ENCODE peak calls at places on chromosomes 12 and 14, in seven cellular contexts. A is vagina, M is GM23338, J is OCI-LY7, I is body of pancreas, D is RWPE1, Z is upper lobe of right lung. T is an unnamed sample.

GRCh38 chr14:104138098-104138890 is at the start of gene KIF26A:
- DNase-seq in A (no peak), M (peak), J (no peak), I (no peak), D (peak), Z (peak), T (no peak)

GRCh38 chr14:53409974-53410373 is 256.9 kb upstream of the DDHD1 start:
- DNase-seq in A (no peak), M (no peak), J (no peak), I (no peak), D (no peak), Z (no peak), T (no peak)

GRCh38 chr12:19739195-19739776 is 300.0 kb downstream of the AEBP2 start:
- DNase-seq in A (no peak), M (peak), J (peak), I (peak), D (peak), Z (no peak), T (peak)

GRCh38 chr12:52207895-52208294 is 16.1 kb upstream of the KRT80 start:
- DNase-seq in A (no peak), M (no peak), J (no peak), I (peak), D (no peak), Z (peak), T (no peak)

GRCh38 chr12:25121916-25122315 is 73.0 kb downstream of the DNAI7 start:
- DNase-seq in A (no peak), M (no peak), J (no peak), I (no peak), D (no peak), Z (no peak), T (no peak)

GRCh38 chr14:50862171-50862570 is 9.7 kb upstream of the ABHD12B start:
- DNase-seq in A (no peak), M (no peak), J (no peak), I (no peak), D (no peak), Z (no peak), T (no peak)

GRCh38 chr12:58268080-58268479 is 326.7 kb downstream of the ATP23 start:
- DNase-seq in A (no peak), M (no peak), J (no peak), I (no peak), D (no peak), Z (no peak), T (no peak)

GRCh38 chr14:96164861-96165490 is 39.7 kb upstream of the BDKRB2 start:
- DNase-seq in A (peak), M (no peak), J (no peak), I (no peak), D (no peak), Z (no peak), T (no peak)

GRCh38 chr12:53805801-53806200 is 54.0 kb upstream of the CISTR start:
- DNase-seq in A (no peak), M (no peak), J (no peak), I (no peak), D (no peak), Z (no peak), T (no peak)

GRCh38 chr12:78878866-78879265 is 14.3 kb downstream of the SYT1 start:
- DNase-seq in A (no peak), M (no peak), J (no peak), I (no peak), D (no peak), Z (no peak), T (no peak)

GRCh38 chr14:54686219-54686870 is 119.4 kb downstream of the SAMD4A start:
- DNase-seq in A (no peak), M (no peak), J (no peak), I (no peak), D (no peak), Z (no peak), T (peak)

GRCh38 chr12:13811061-13811460 is 170.3 kb downstream of the GRIN2B start:
- DNase-seq in A (no peak), M (no peak), J (no peak), I (no peak), D (peak), Z (no peak), T (no peak)

GRCh38 chr12:81468206-81468605 is 290.9 kb downstream of the PPFIA2 start:
- DNase-seq in A (no peak), M (no peak), J (no peak), I (no peak), D (no peak), Z (no peak), T (no peak)

GRCh38 chr12:8644345-8645248 is 18.0 kb downstream of the MFAP5 start:
- DNase-seq in A (no peak), M (no peak), J (peak), I (no peak), D (no peak), Z (no peak), T (no peak)

GRCh38 chr12:131097247-131098177 is 143.8 kb downstream of the ADGRD1 start:
- DNase-seq in A (no peak), M (no peak), J (no peak), I (no peak), D (no peak), Z (peak), T (no peak)

GRCh38 chr12:115710104-115710564 is 567.4 kb downstream of the MED13L start:
- DNase-seq in A (no peak), M (no peak), J (no peak), I (peak), D (peak), Z (no peak), T (peak)

GRCh38 chr12:76391461-76391860 is 43.2 kb upstream of the BBS10 start:
- DNase-seq in A (no peak), M (no peak), J (no peak), I (no peak), D (peak), Z (no peak), T (no peak)

GRCh38 chr14:68819260-68819691 is 26.4 kb upstream of the ZFP36L1 start:
- DNase-seq in A (no peak), M (peak), J (no peak), I (no peak), D (peak), Z (no peak), T (no peak)

GRCh38 chr14:106163316-106163715 is 636.9 kb downstream of the TMEM121 start:
- DNase-seq in A (no peak), M (no peak), J (no peak), I (no peak), D (no peak), Z (no peak), T (no peak)

GRCh38 chr14:106166232-106166631 is 639.8 kb downstream of the TMEM121 start:
- DNase-seq in A (no peak), M (no peak), J (no peak), I (no peak), D (no peak), Z (no peak), T (no peak)

GRCh38 chr14:106166650-106167204 is 640.3 kb downstream of the TMEM121 start:
- DNase-seq in A (no peak), M (no peak), J (no peak), I (no peak), D (no peak), Z (no peak), T (no peak)
- TF ChIP-seq CTCF in A (no peak), M (no peak), J (no peak), I (no peak), D (no peak), Z (no peak), T (no peak)

DNA sequence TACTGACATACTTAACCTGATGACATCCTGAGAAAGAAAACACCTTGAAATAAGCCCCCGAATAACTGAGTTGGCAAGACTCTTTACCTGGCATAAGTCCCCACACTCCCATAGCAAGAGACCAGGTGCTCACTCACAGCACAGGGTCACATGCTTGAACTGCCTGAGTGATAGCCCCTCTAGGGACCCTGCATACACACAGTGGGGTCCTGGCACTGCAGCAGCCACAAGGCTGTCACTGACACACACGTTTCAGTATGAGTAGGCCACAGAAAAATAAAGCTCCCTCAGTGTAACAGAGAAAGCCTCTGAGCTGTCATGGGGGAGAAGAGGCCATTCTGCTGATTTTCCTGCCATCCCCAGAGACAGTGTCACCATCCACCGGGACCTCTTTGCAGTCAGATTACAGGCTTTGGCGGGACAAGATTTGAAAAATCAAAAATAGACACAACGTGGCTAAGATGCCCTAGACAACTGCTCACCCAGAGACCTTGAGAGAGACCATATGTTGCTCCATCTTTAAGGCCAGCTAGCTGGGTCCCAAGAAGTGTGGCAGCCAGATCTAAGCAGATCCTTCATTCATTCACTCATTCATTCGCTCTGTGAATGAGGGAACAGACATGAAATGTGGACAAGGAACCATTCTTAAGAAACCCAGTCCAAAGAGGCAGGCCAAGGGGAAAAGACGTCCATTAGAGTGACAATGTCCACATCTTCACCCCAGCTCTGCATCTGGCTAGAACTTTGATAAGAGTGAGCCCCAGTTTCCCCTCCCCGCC is 1.6 kb downstream of the SCARB1 start:
- DNase-seq in A (no peak), M (no peak), J (peak), I (no peak), D (no peak), Z (no peak), T (no peak)
- TF ChIP-seq CTCF in A (no peak), M (no peak), J (no peak), I (no peak), D (no peak), Z (no peak), T (no peak)

GRCh38 chr14:37792124-37792523 is 196.7 kb downstream of the TTC6 start:
- DNase-seq in A (no peak), M (no peak), J (no peak), I (no peak), D (no peak), Z (no peak), T (no peak)
- TF ChIP-seq CTCF in A (no peak), M (no peak), J (no peak), I (no peak), D (no peak), Z (no peak), T (no peak)

GRCh38 chr14:47678993-47679392 is 3.6 kb upstream of the MDGA2 start:
- DNase-seq in A (no peak), M (peak), J (no peak), I (no peak), D (no peak), Z (no peak), T (no peak)
- TF ChIP-seq CTCF in A (no peak), M (peak), J (no peak), I (no peak), D (no peak), Z (no peak), T (no peak)

DNA sequence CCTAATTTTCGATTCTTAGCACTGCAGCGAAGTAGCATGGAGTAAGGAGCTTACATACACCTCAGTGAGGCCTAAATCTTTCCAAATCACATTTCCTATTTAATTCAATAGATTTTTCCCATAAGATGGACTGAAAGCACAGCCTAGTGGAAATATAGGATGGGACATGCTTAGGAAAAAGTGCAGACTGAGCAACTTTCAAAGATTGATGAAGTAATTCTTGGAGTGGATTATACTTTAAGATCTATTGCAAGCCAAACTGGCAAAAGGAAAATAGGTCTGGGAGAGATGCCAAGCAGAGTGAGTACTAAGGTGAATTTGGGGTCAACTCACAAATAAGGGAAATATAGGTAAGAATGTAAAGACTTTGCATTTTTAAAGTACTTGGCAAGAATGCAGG is 170.3 kb upstream of the FOXG1 start:
- DNase-seq in A (no peak), M (no peak), J (no peak), I (no peak), D (peak), Z (no peak), T (no peak)
- TF ChIP-seq CTCF in A (no peak), M (no peak), J (no peak), I (no peak), D (no peak), Z (no peak), T (no peak)

DNA sequence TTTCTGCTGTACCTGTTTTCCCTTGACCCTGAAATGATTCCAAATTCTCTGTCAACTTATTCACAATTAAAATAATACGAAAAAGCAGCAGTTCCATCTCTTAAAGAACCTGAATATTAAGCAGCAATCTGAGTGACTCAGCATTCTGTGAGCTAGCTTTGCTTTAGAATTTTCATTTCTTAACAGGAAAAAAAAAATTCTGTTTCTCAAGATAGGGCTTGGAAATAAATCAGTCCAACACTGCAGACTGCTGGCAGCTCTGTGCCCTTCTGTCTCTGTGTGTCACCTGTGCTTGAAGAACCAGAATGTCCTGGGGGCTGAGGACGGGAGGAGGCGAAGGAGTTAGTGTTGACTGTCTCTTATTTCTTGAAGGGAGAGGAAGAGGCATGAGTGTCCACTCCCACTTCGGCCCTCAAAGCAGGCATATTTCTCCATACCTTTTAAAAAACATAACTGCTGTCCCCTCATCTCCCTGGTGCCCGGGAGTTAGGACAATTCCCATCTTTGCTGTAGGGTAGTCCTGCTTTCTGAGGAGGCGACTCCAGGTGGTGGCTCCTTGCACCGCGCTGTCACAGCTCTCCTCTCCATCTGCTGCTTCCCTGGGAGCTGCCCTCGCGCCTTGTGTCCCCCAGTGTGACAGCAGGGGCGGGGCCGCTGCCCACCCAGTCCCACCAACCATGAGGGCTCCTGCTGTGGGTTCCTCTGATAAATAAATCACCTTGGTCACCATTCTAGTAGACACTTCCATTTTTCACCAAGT is 203.1 kb downstream of the CALM1 start:
- DNase-seq in A (no peak), M (no peak), J (no peak), I (no peak), D (no peak), Z (no peak), T (no peak)
- TF ChIP-seq CTCF in A (no peak), M (no peak), J (no peak), I (no peak), D (no peak), Z (no peak), T (peak)